ENCODE peak calls at places on chromosomes 3 and 15, in ten cellular contexts. J is neural crest cell; P is left kidney; L is T-cell; C is stimulated activated CD8-positive, alpha-beta memory T cell treated with anti-CD3 and anti-CD28 coated beads, Interleukin-4, amount 100 ng/mL, for 4 hours; D is erythroblast; N is AML-193; A is activated CD4-positive, alpha-beta memory T cell treated with anti-CD3 and anti-CD28 coated beads for 36 hours; W is activated T-cell treated with anti-CD3 and anti-CD28 coated beads for 1 hour; M is activated naive CD8-positive, alpha-beta T cell treated with anti-CD3 and anti-CD28 coated beads for 36 hours. O is an unnamed sample.
A peak's percentile ranks its signal among the peaks of the same experiment; 100 is the strongest.

GRCh38 chr15:80109388-80109787 is 43.4 kb upstream of the FAH start:
- DNase-seq in N (no peak), P (no peak), M (no peak), J (no peak), C (no peak), A (no peak), D (no peak), W (no peak), L (no peak), O (no peak)

GRCh38 chr15:90994059-90994416 is 297 bp downstream of the PRC1 start:
- DNase-seq in P (peak; percentile 52), L (peak; percentile 3), A (no peak), W (no peak), M (peak; percentile 33), N (no peak), D (peak; percentile 68), J (peak; percentile 13), C (no peak), O (peak; percentile 48)

GRCh38 chr15:70374096-70374495 is 276.4 kb upstream of the TLE3 start:
- DNase-seq in J (no peak), W (no peak), M (no peak), L (no peak), P (no peak), N (no peak), D (no peak), C (no peak), A (no peak), O (no peak)

GRCh38 chr15:55319537-55320325 is 709 bp downstream of the PIGB start:
- DNase-seq in C (no peak), L (no peak), P (no peak), N (peak; percentile 56), M (no peak), A (peak; percentile 26), D (peak; percentile 67), W (no peak), J (no peak), O (peak; percentile 65)

GRCh38 chr3:10447527-10448260 is 57.7 kb downstream of the ATP2B2 start:
- DNase-seq in J (no peak), N (no peak), W (no peak), A (no peak), P (no peak), M (no peak), L (no peak), C (no peak), D (no peak), O (no peak)

GRCh38 chr3:129424185-129424841 is 4.1 kb downstream of the EFCAB12 start:
- DNase-seq in A (peak; percentile 28), J (no peak), L (no peak), P (no peak), C (no peak), D (no peak), M (no peak), N (peak; percentile 84), W (no peak), O (peak; percentile 59)

GRCh38 chr3:14170569-14171159 is 7.7 kb downstream of the XPC start:
- DNase-seq in D (no peak), M (no peak), P (no peak), W (no peak), N (no peak), L (no peak), A (no peak), C (no peak), J (no peak), O (no peak)

GRCh38 chr15:69044899-69045298 is 30.4 kb downstream of the NOX5 start:
- DNase-seq in J (no peak), N (peak; percentile 52), P (no peak), A (no peak), C (no peak), D (no peak), W (no peak), M (no peak), L (no peak), O (no peak)

GRCh38 chr15:87576486-87577176 is 679.9 kb downstream of the NTRK3 start:
- DNase-seq in C (no peak), A (no peak), W (no peak), M (no peak), D (no peak), L (no peak), P (no peak), N (no peak), J (no peak), O (no peak)

GRCh38 chr3:69784854-69785523 is 45.7 kb downstream of the MITF start:
- DNase-seq in M (no peak), C (no peak), J (no peak), D (peak; percentile 32), W (no peak), A (no peak), L (no peak), N (no peak), P (peak; percentile 31), O (no peak)

GRCh38 chr15:82543155-82543554 is 2.9 kb upstream of the RPS17 start:
- DNase-seq in A (no peak), P (no peak), J (no peak), D (peak; percentile 14), L (no peak), N (no peak), M (no peak), W (no peak), C (no peak), O (no peak)

GRCh38 chr3:148066787-148067186 is 630.9 kb upstream of the AGTR1 start:
- DNase-seq in L (no peak), D (no peak), N (no peak), J (no peak), W (no peak), C (no peak), A (no peak), P (no peak), M (no peak), O (no peak)

GRCh38 chr3:194988495-194989165 is 282.3 kb downstream of the XXYLT1 start:
- DNase-seq in W (no peak), A (no peak), M (no peak), N (no peak), P (no peak), J (no peak), C (no peak), D (no peak), L (no peak), O (peak; percentile 7)

GRCh38 chr15:32738677-32739076 is 20.9 kb downstream of the GREM1 start:
- DNase-seq in L (no peak), D (no peak), N (no peak), C (no peak), M (no peak), J (no peak), A (no peak), P (no peak), W (no peak), O (no peak)

GRCh38 chr3:23952646-23953045 is 7.6 kb downstream of the NR1D2 start:
- DNase-seq in M (no peak), L (no peak), A (no peak), C (no peak), D (no peak), W (no peak), N (no peak), P (no peak), J (no peak), O (no peak)

GRCh38 chr3:48276856-48277641 is 36.1 kb downstream of the ZNF589 start:
- DNase-seq in W (no peak), N (no peak), P (no peak), M (no peak), J (no peak), C (no peak), A (no peak), L (no peak), D (no peak), O (no peak)

GRCh38 chr3:190617185-190617584 is 103.3 kb downstream of the IL1RAP start:
- DNase-seq in W (no peak), J (no peak), L (no peak), C (no peak), A (peak; percentile 66), D (peak; percentile 59), N (peak; percentile 100), M (peak; percentile 35), P (peak; percentile 91), O (peak; percentile 23)

GRCh38 chr3:142117452-142117851 is 31.9 kb downstream of the TFDP2 start:
- DNase-seq in M (no peak), P (no peak), L (no peak), W (no peak), A (no peak), N (no peak), C (no peak), J (no peak), D (no peak), O (no peak)

GRCh38 chr3:43453981-43454380 is 167.6 kb downstream of the SNRK start:
- DNase-seq in M (no peak), N (no peak), L (no peak), P (no peak), A (no peak), W (no peak), D (no peak), C (no peak), J (no peak), O (no peak)

GRCh38 chr15:92813440-92813839 is 86.7 kb upstream of the CHD2 start:
- DNase-seq in C (no peak), A (no peak), M (no peak), P (no peak), D (no peak), N (no peak), L (no peak), W (no peak), J (no peak), O (no peak)

GRCh38 chr3:10647376-10647775 is 142.0 kb upstream of the ATP2B2 start:
- DNase-seq in N (no peak), M (no peak), W (no peak), L (no peak), D (no peak), A (no peak), J (no peak), P (no peak), C (no peak), O (no peak)

GRCh38 chr3:160040181-160040580 is 51.5 kb downstream of the IL12A start:
- DNase-seq in C (no peak), A (no peak), M (no peak), L (no peak), J (no peak), P (no peak), N (no peak), W (no peak), D (no peak), O (no peak)

GRCh38 chr3:136630911-136631310 is 121.3 kb downstream of the STAG1 start:
- DNase-seq in N (no peak), J (no peak), P (no peak), M (no peak), A (no peak), L (no peak), C (no peak), D (no peak), W (no peak), O (no peak)

GRCh38 chr15:82894971-82895520 is 57.5 kb downstream of the HOMER2 start:
- DNase-seq in C (no peak), W (no peak), D (no peak), L (no peak), N (no peak), M (no peak), P (peak; percentile 44), J (no peak), A (no peak), O (no peak)

GRCh38 chr15:79170256-79170664 is 79.7 kb upstream of the RASGRF1 start:
- DNase-seq in D (peak; percentile 88), C (no peak), J (no peak), N (no peak), M (no peak), P (no peak), W (no peak), L (no peak), A (no peak), O (no peak)